ENCODE peak calls at places on chromosomes 3 and 15, in four cellular contexts. Y is tibial artery, K is right atrium auricular region, F is psoas muscle. T is an unnamed sample.

GRCh38 chr15:55829826-55830225 is 86.9 kb upstream of the PRTG start:
- DNase-seq in Y (no peak), F (no peak), K (no peak), T (no peak)

GRCh38 chr3:112302061-112302830 is 8.2 kb upstream of the SLC9C1 start:
- DNase-seq in K (no peak), Y (no peak), F (no peak), T (no peak)

GRCh38 chr3:112460519-112460918 is 38.8 kb downstream of the BTLA start:
- DNase-seq in Y (no peak), K (no peak), F (no peak), T (no peak)

GRCh38 chr3:138307896-138308295 is 21.8 kb downstream of the NME9 start:
- DNase-seq in K (no peak), F (no peak), Y (no peak), T (no peak)

GRCh38 chr15:38696120-38696727 is 131.6 kb upstream of the RASGRP1 start:
- DNase-seq in Y (no peak), K (no peak), F (no peak), T (peak)

GRCh38 chr3:39990532-39990931 is 181.1 kb downstream of the MYRIP start:
- DNase-seq in K (no peak), Y (no peak), F (no peak), T (peak)

GRCh38 chr3:12922881-12923431 is 81.6 kb upstream of the RPL32 start:
- DNase-seq in K (no peak), F (no peak), Y (no peak), T (no peak)

GRCh38 chr15:42919794-42920280 is 741 bp downstream of the TTBK2 start:
- DNase-seq in Y (peak), K (peak), F (no peak), T (no peak)

GRCh38 chr15:59260090-59260489 is 53.4 kb downstream of the LDHAL6B start:
- DNase-seq in F (no peak), K (no peak), Y (no peak), T (no peak)

GRCh38 chr3:101466465-101467309 is 46.3 kb downstream of the SENP7 start:
- DNase-seq in F (no peak), Y (no peak), K (no peak), T (no peak)

GRCh38 chr3:9110802-9111201 is 138.6 kb downstream of the SRGAP3 start:
- DNase-seq in K (no peak), Y (no peak), F (no peak), T (no peak)

GRCh38 chr15:29695486-29696167 is 126.6 kb downstream of the TJP1 start:
- DNase-seq in Y (no peak), K (no peak), F (no peak), T (no peak)

GRCh38 chr3:71862374-71863145 is 77.6 kb upstream of the PROK2 start:
- DNase-seq in K (no peak), F (no peak), Y (no peak), T (no peak)

GRCh38 chr3:70647823-70648222 is 335.4 kb upstream of the MDFIC2 start:
- DNase-seq in K (no peak), Y (no peak), F (no peak), T (no peak)

GRCh38 chr3:151146071-151146730 is 56.8 kb downstream of the GPR171 start:
- DNase-seq in K (peak), Y (peak), F (peak), T (peak)

GRCh38 chr3:138916824-138917223 is 30.1 kb downstream of the FOXL2 start:
- DNase-seq in F (no peak), Y (no peak), K (no peak), T (no peak)

GRCh38 chr3:87771338-87772059 is 287.3 kb downstream of the CGGBP1 start:
- DNase-seq in K (no peak), F (peak), Y (no peak), T (no peak)

GRCh38 chr3:73480187-73480672 is 144.5 kb downstream of the PDZRN3 start:
- DNase-seq in K (no peak), F (no peak), Y (no peak), T (no peak)

GRCh38 chr3:4827767-4828166 is 151.5 kb upstream of the BHLHE40 start:
- DNase-seq in F (no peak), Y (no peak), K (no peak), T (no peak)

GRCh38 chr3:108091498-108092259 is 848 bp upstream of the CD47 start:
- DNase-seq in F (no peak), Y (no peak), K (no peak), T (no peak)

GRCh38 chr3:81419196-81419595 is 342.2 kb downstream of the GBE1 start:
- DNase-seq in K (no peak), F (no peak), Y (no peak), T (no peak)
- TF ChIP-seq CTCF in K (peak), F (peak), Y (peak), T (no peak)

GRCh38 chr15:40845511-40846284 is 1.9 kb downstream of the SPINT1 start:
- DNase-seq in F (no peak), K (no peak), Y (no peak), T (no peak)

GRCh38 chr15:40845036-40845435 is 1.2 kb downstream of the SPINT1 start:
- DNase-seq in K (no peak), Y (no peak), F (no peak), T (no peak)

GRCh38 chr15:40844543-40844981 is 714 bp downstream of the SPINT1 start:
- DNase-seq in F (peak), Y (no peak), K (no peak), T (no peak)

GRCh38 chr15:40846846-40847224 is 3.0 kb downstream of the SPINT1 start:
- DNase-seq in Y (no peak), F (no peak), K (no peak), T (no peak)

GRCh38 chr15:40847225-40847961 is 3.5 kb downstream of the SPINT1 start:
- DNase-seq in Y (peak), F (no peak), K (no peak), T (no peak)
- H3K4me3 ChIP-seq in Y (no peak), F (no peak), K (no peak), T (no peak)

DNA sequence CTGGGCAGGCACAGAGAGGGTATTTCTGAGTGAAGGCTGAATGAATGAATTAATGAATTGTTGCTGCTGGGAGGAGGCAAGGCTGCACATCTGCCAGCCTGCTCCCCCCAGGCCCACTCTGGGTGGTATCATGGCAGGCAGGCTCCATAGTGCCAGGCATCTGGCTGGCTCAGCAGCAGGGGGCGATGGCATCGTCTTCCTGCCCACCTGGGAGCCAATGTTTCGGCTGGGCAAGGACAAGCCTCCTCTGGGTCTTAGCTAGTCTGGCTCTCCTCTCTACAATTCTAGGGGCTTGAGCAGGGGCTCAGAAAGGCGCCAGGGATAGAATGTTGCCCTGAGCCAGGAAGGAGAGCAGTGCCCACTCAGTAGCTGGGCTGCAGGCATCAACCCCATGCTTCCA is 1.7 kb upstream of the TLR9 start:
- DNase-seq in F (peak), K (no peak), Y (no peak), T (no peak)
- TF ChIP-seq CTCF in F (no peak), K (no peak), Y (no peak), T (no peak)

GRCh38 chr3:128488995-128489859 is 3.8 kb downstream of the GATA2 start:
- DNase-seq in K (peak), Y (no peak), F (no peak), T (no peak)

GRCh38 chr3:128491071-128491899 is 1.7 kb downstream of the GATA2 start:
- DNase-seq in K (no peak), Y (peak), F (no peak), T (no peak)

GRCh38 chr3:128489860-128490649 is 2.9 kb downstream of the GATA2 start:
- DNase-seq in F (no peak), Y (peak), K (no peak), T (no peak)

GRCh38 chr3:128491900-128492352 is 1.1 kb downstream of the GATA2 start:
- DNase-seq in K (no peak), F (no peak), Y (no peak), T (no peak)

GRCh38 chr3:128490650-128491070 is 2.3 kb downstream of the GATA2 start:
- DNase-seq in F (no peak), K (no peak), Y (peak), T (no peak)
- H3K4me3 ChIP-seq in F (peak), K (peak), Y (peak), T (no peak)

GRCh38 chr3:31343075-31343474 is 189.7 kb upstream of the STT3B start:
- DNase-seq in K (no peak), F (no peak), Y (no peak), T (peak)

GRCh38 chr3:31345581-31345980 is 187.1 kb upstream of the STT3B start:
- DNase-seq in F (no peak), K (no peak), Y (no peak), T (no peak)

GRCh38 chr3:31346542-31346979 is 186.2 kb upstream of the STT3B start:
- DNase-seq in K (no peak), F (no peak), Y (no peak), T (no peak)

DNA sequence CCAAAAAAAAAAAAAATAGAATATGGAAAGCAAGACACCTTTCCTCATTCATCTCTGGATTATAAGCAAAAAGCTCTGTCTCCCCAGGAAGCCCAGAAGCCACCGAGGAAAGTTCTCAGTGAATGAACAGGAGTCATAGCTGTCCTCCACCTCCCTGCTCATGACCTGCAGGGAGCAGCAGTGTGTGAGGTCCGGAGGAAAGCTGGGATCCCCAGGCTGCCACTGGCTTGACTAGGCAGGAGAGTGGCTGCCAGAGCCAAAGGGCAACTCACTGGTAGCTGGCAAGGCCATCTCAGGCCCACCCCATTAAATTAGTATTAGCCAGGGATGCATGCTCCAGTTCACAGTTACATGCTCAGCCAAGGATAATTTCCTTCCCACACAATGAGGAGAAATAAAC is 191.6 kb upstream of the STT3B start:
- DNase-seq in F (no peak), Y (no peak), K (no peak), T (no peak)
- TF ChIP-seq CTCF in F (no peak), Y (no peak), K (no peak), T (peak)

T was measured in astrocyte of the cerebellum.